ENCODE peak calls at places on chromosomes 2 and 18, in five cellular contexts. S, R, E, N and Z are unnamed samples.

GRCh38 chr2:168184896-168185513 is 62.4 kb downstream of the STK39 start:
- DNase-seq in S (no peak), R (no peak), E (no peak), N (no peak), Z (no peak)

GRCh38 chr2:239897596-239898235 is 127.4 kb downstream of the NDUFA10 start:
- DNase-seq in S (no peak), R (no peak), E (no peak), N (no peak), Z (no peak)

GRCh38 chr2:67522154-67522553 is 125.0 kb downstream of the ETAA1 start:
- DNase-seq in S (no peak), R (no peak), E (no peak), N (no peak), Z (no peak)

GRCh38 chr2:104855174-104856085 is 1.5 kb downstream of the POU3F3 start:
- DNase-seq in S (no peak), R (no peak), E (no peak), N (no peak), Z (peak)

GRCh38 chr2:218400167-218400929 is 680 bp downstream of the CTDSP1 start:
- DNase-seq in S (no peak), R (no peak), E (no peak), N (no peak), Z (peak)

GRCh38 chr2:173986805-173987204 is 21.6 kb upstream of the SP3 start:
- DNase-seq in S (no peak), R (peak), E (peak), N (no peak), Z (peak)

GRCh38 chr2:20125164-20125563 is 73.7 kb upstream of the LAPTM4A start:
- DNase-seq in S (no peak), R (no peak), E (no peak), N (no peak), Z (no peak)

GRCh38 chr2:233331536-233331935 is 22.8 kb upstream of the DGKD start:
- DNase-seq in S (peak), R (no peak), E (no peak), N (no peak), Z (no peak)

GRCh38 chr18:44961288-44961687 is 280.6 kb downstream of the SETBP1 start:
- DNase-seq in S (no peak), R (no peak), E (no peak), N (no peak), Z (no peak)

GRCh38 chr2:169891593-169892298 is 64.5 kb downstream of the UBR3 start:
- DNase-seq in S (no peak), R (peak), E (peak), N (no peak), Z (peak)

GRCh38 chr2:185979546-185980071 is 241.0 kb downstream of the FSIP2 start:
- DNase-seq in S (no peak), R (peak), E (no peak), N (no peak), Z (peak)

GRCh38 chr18:34942975-34943374 is 98.2 kb upstream of the MAPRE2 start:
- DNase-seq in S (no peak), R (no peak), E (peak), N (no peak), Z (peak)

GRCh38 chr2:19332503-19332902 is 25.9 kb downstream of the OSR1 start:
- DNase-seq in S (no peak), R (no peak), E (no peak), N (no peak), Z (no peak)

GRCh38 chr2:179580378-179581146 is 280.9 kb downstream of the ZNF385B start:
- DNase-seq in S (no peak), R (peak), E (peak), N (no peak), Z (no peak)

GRCh38 chr2:230601510-230601909 is 111.1 kb upstream of the CAB39 start:
- DNase-seq in S (no peak), R (no peak), E (no peak), N (no peak), Z (no peak)

GRCh38 chr18:49249523-49249922 is 210.9 kb downstream of the DYM start:
- DNase-seq in S (no peak), R (peak), E (peak), N (no peak), Z (peak)

GRCh38 chr2:238168196-238168815 is 9.5 kb downstream of the ERFE start:
- DNase-seq in S (no peak), R (no peak), E (no peak), N (no peak), Z (no peak)

GRCh38 chr2:70501215-70501614 is 52.4 kb downstream of the TGFA start:
- DNase-seq in S (no peak), R (no peak), E (no peak), N (no peak), Z (no peak)

GRCh38 chr2:30127016-30127893 is 19.6 kb upstream of the YPEL5 start:
- DNase-seq in S (no peak), R (peak), E (peak), N (no peak), Z (peak)

GRCh38 chr18:23093772-23094171 is 41.5 kb upstream of the CABLES1 start:
- DNase-seq in S (no peak), R (no peak), E (no peak), N (no peak), Z (no peak)

GRCh38 chr2:109636290-109636675 is 22.1 kb downstream of the SOWAHC start:
- DNase-seq in S (no peak), R (no peak), E (no peak), N (peak), Z (no peak)

GRCh38 chr2:44836916-44837315 is 104.6 kb upstream of the SIX3 start:
- DNase-seq in S (no peak), R (no peak), E (no peak), N (no peak), Z (no peak)

GRCh38 chr18:12774982-12775381 is 72.1 kb downstream of the PSMG2 start:
- DNase-seq in S (no peak), R (no peak), E (no peak), N (no peak), Z (no peak)